ENCODE peak calls at places on chromosome 10, in eight cellular contexts. S is thoracic aorta, Q is aorta, V is prostate gland, A is SK-N-SH, H is K562, U is adrenal gland, B is kidney. R is an unnamed sample.

GRCh38 chr10:23095966-23096813 is 811 bp downstream of the MSRB2 start:
- DNase-seq in S (peak), Q (peak), V (peak), A (peak), H (peak), U (peak), B (peak), R (peak)

GRCh38 chr10:126839094-126839761 is 66.0 kb upstream of the DOCK1 start:
- DNase-seq in S (no peak), Q (no peak), V (peak), A (no peak), H (no peak), U (no peak), B (peak), R (no peak)

GRCh38 chr10:2529945-2530344 is 537.4 kb upstream of the PFKP start:
- DNase-seq in S (no peak), Q (no peak), V (no peak), A (peak), H (no peak), U (no peak), B (no peak), R (no peak)

GRCh38 chr10:100989088-100989487 is 1.7 kb downstream of the TWNK start:
- DNase-seq in S (no peak), Q (peak), V (no peak), A (no peak), H (no peak), U (no peak), B (peak), R (no peak)

GRCh38 chr10:114320249-114321116 is 81.4 kb downstream of the VWA2 start:
- DNase-seq in S (no peak), Q (no peak), V (peak), A (no peak), H (no peak), U (no peak), B (no peak), R (no peak)

GRCh38 chr10:44962870-44963738 is 3.5 kb downstream of the RASSF4 start:
- DNase-seq in S (no peak), Q (peak), V (no peak), A (no peak), H (no peak), U (peak), B (peak), R (no peak)

GRCh38 chr10:97784200-97784811 is 12.5 kb upstream of the SFRP5 start:
- DNase-seq in S (no peak), Q (no peak), V (no peak), A (no peak), H (no peak), U (no peak), B (peak), R (no peak)

GRCh38 chr10:89171996-89172395 is 35.1 kb downstream of the CH25H start:
- DNase-seq in S (no peak), Q (no peak), V (no peak), A (no peak), H (no peak), U (no peak), B (no peak), R (no peak)

GRCh38 chr10:13400196-13400965 is 52.3 kb upstream of the SEPHS1 start:
- DNase-seq in S (no peak), Q (no peak), V (no peak), A (no peak), H (no peak), U (no peak), B (no peak), R (no peak)

GRCh38 chr10:73824146-73824725 is 12.8 kb upstream of the NDST2 start:
- DNase-seq in S (no peak), Q (peak), V (no peak), A (no peak), H (no peak), U (no peak), B (no peak), R (no peak)

GRCh38 chr10:104045151-104046089 is 40.3 kb downstream of the COL17A1 start:
- DNase-seq in S (no peak), Q (peak), V (no peak), A (peak), H (peak), U (peak), B (no peak), R (peak)

GRCh38 chr10:48227213-48227612 is 47.3 kb downstream of the FRMPD2 start:
- DNase-seq in S (no peak), Q (no peak), V (no peak), A (no peak), H (no peak), U (no peak), B (no peak), R (no peak)

GRCh38 chr10:112988839-112989406 is 38.9 kb downstream of the TCF7L2 start:
- DNase-seq in S (no peak), Q (no peak), V (no peak), A (no peak), H (no peak), U (no peak), B (no peak), R (no peak)

GRCh38 chr10:89235073-89235798 is 16.3 kb downstream of the LIPA start:
- DNase-seq in S (no peak), Q (peak), V (no peak), A (no peak), H (no peak), U (peak), B (no peak), R (no peak)

GRCh38 chr10:73910401-73910763 is 550 bp upstream of the PLAU start:
- DNase-seq in S (no peak), Q (no peak), V (no peak), A (peak), H (peak), U (no peak), B (no peak), R (no peak)

GRCh38 chr10:131070856-131071255 is 240.7 kb downstream of the TCERG1L start:
- DNase-seq in S (no peak), Q (no peak), V (no peak), A (no peak), H (no peak), U (no peak), B (no peak), R (no peak)

GRCh38 chr10:97422921-97423420 is 3.0 kb upstream of the PGAM1 start:
- DNase-seq in S (no peak), Q (no peak), V (no peak), A (no peak), H (no peak), U (no peak), B (no peak), R (no peak)

GRCh38 chr10:106504536-106504935 is 660.0 kb downstream of the SORCS1 start:
- DNase-seq in S (no peak), Q (no peak), V (no peak), A (no peak), H (no peak), U (no peak), B (no peak), R (no peak)

GRCh38 chr10:2334542-2334941 is 597.2 kb upstream of the ADARB2 start:
- DNase-seq in S (no peak), Q (no peak), V (no peak), A (peak), H (no peak), U (no peak), B (no peak), R (no peak)

GRCh38 chr10:124071141-124071540 is 22.3 kb downstream of the CHST15 start:
- DNase-seq in S (no peak), Q (no peak), V (no peak), A (no peak), H (no peak), U (no peak), B (no peak), R (no peak)

GRCh38 chr10:128605180-128605579 is 479.0 kb upstream of the MKI67 start:
- DNase-seq in S (no peak), Q (no peak), V (no peak), A (no peak), H (no peak), U (no peak), B (no peak), R (no peak)

GRCh38 chr10:13885238-13885990 is 298.6 kb downstream of the PRPF18 start:
- DNase-seq in S (no peak), Q (no peak), V (no peak), A (no peak), H (no peak), U (no peak), B (no peak), R (no peak)

GRCh38 chr10:24209946-24210491 is 1.1 kb downstream of the KIAA1217 start:
- DNase-seq in S (no peak), Q (no peak), V (peak), A (peak), H (no peak), U (peak), B (peak), R (no peak)

GRCh38 chr10:71187600-71187999 is 24.8 kb upstream of the UNC5B start:
- DNase-seq in S (no peak), Q (no peak), V (no peak), A (no peak), H (no peak), U (peak), B (no peak), R (no peak)

GRCh38 chr10:18542832-18543231 is 108.6 kb downstream of the NSUN6 start:
- DNase-seq in S (no peak), Q (no peak), V (no peak), A (no peak), H (no peak), U (no peak), B (no peak), R (no peak)

GRCh38 chr10:130246113-130246512 is 109.9 kb downstream of the GLRX3 start:
- DNase-seq in S (no peak), Q (no peak), V (no peak), A (no peak), H (no peak), U (peak), B (no peak), R (no peak)

GRCh38 chr10:133182791-133183645 is 23.0 kb downstream of the KNDC1 start:
- DNase-seq in S (no peak), Q (no peak), V (no peak), A (no peak), H (no peak), U (no peak), B (peak), R (no peak)

GRCh38 chr10:73931767-73932624 is 21.1 kb downstream of the PLAU start:
- DNase-seq in S (no peak), Q (no peak), V (peak), A (no peak), H (peak), U (no peak), B (peak), R (no peak)

GRCh38 chr10:133273534-133274143 is 3.0 kb downstream of the ADAM8 start:
- DNase-seq in S (no peak), Q (no peak), V (no peak), A (no peak), H (no peak), U (no peak), B (peak), R (no peak)

GRCh38 chr10:74249865-74250264 is 98.8 kb downstream of the ADK start:
- DNase-seq in S (no peak), Q (no peak), V (no peak), A (no peak), H (no peak), U (no peak), B (no peak), R (no peak)

GRCh38 chr10:99915414-99915813 is 94.3 kb downstream of the DNMBP start:
- DNase-seq in S (no peak), Q (no peak), V (no peak), A (no peak), H (no peak), U (no peak), B (no peak), R (no peak)

GRCh38 chr10:125132331-125132730 is 28.0 kb downstream of the CTBP2 start:
- DNase-seq in S (no peak), Q (no peak), V (no peak), A (no peak), H (no peak), U (no peak), B (no peak), R (no peak)

GRCh38 chr10:33889371-33889770 is 554.9 kb upstream of the NRP1 start:
- DNase-seq in S (no peak), Q (no peak), V (no peak), A (no peak), H (no peak), U (no peak), B (no peak), R (no peak)

GRCh38 chr10:117132751-117133231 is 5.3 kb downstream of the VAX1 start:
- DNase-seq in S (no peak), Q (no peak), V (no peak), A (peak), H (no peak), U (no peak), B (no peak), R (no peak)

GRCh38 chr10:117133273-117134083 is 4.6 kb downstream of the VAX1 start:
- DNase-seq in S (no peak), Q (no peak), V (no peak), A (peak), H (no peak), U (no peak), B (no peak), R (no peak)

GRCh38 chr10:117135480-117136140 is 2.5 kb downstream of the VAX1 start:
- DNase-seq in S (no peak), Q (no peak), V (no peak), A (no peak), H (no peak), U (no peak), B (no peak), R (no peak)

GRCh38 chr10:117135026-117135372 is 3.1 kb downstream of the VAX1 start:
- DNase-seq in S (no peak), Q (no peak), V (no peak), A (no peak), H (no peak), U (no peak), B (no peak), R (no peak)

DNA sequence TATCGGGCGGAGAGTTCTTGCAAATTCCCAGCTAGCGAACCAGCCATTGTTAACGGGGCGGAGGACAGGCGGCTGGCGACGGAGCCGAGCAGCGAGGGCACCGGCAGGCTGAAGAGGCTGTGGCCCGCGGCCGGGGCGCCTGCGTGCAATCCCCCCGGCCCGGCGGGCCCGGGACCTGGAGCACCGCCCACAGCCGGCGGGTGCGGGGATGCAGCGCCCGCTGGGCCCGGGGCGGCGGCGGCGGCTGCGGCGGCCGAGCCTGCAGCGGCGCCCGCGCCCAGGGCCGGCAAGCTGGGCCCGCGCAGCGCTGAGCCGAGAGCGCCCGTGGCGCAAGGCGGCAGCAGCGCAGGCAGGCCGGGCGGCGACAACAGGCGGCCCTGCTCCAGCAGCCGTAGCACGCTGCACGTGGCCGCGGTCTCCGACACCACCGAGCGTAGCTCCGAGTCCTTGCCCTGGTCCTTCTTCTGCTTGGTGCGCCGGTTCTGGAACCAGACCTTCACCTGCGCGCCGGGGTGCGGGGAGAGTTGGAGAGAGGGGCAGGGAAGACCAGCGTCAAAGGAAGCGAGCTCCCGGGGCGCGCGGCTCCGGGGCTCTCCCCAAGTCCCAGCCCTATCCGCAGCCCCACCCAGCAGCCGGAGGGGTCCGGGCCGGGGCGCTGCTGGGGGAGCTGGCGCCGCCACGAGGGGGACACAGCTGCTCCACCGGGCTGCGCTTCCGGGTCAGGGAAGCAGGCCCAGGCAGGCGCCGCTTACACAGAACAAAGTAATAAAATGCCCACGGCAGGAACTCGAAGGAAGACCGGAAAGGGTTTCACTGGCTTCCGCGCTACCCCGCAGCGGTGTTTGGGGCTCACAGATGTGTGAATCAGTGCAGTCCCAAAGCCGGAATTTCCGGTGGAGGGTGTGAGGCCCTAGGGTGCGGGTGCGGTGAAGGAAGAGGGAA is 3.7 kb downstream of the VAX1 start:
- DNase-seq in S (no peak), Q (no peak), V (no peak), A (peak), H (no peak), U (no peak), B (no peak), R (no peak)
- H3K4me3 ChIP-seq in S (peak), Q (no peak), V (no peak), A (peak), H (no peak), U (no peak), B (no peak), R (no peak)

GRCh38 chr10:117461766-117462423 is 80.7 kb upstream of the EMX2 start:
- DNase-seq in S (peak), Q (peak), V (peak), A (no peak), H (no peak), U (peak), B (peak), R (peak)
- H3K27ac ChIP-seq in S (peak), Q (no peak), V (peak), A (no peak), H (no peak), U (no peak), B (no peak), R (peak)

DNA sequence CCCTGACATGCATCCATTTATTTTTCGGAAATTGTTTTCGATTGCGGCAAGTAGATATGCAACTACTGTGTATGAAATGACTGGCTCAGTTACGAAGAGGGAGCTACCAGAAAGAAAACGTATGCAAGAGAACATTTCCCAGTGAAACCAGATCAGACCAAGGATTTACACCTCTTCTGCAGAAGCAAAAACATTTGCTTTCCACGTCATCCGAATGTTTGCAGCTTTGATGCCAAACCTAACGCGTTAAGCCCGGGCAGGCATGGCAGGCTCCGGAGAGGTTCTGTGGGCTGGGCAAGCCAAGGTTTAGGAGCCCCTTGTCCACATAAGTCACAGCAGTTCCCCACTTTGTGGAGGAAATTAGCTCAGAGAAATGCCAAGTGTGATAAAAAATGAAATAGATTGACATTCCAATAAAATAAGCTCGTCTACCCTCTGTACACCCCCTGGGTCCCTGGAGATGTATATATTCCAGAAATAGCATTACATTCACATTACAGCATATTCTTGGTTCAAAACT is 81.3 kb downstream of the LYZL1 start:
- DNase-seq in S (no peak), Q (no peak), V (no peak), A (no peak), H (no peak), U (no peak), B (no peak), R (no peak)
- H3K4me3 ChIP-seq in S (peak), Q (no peak), V (no peak), A (no peak), H (no peak), U (no peak), B (no peak), R (no peak)

GRCh38 chr10:79148452-79149344 is 79.9 kb downstream of the ZMIZ1 start:
- DNase-seq in S (no peak), Q (peak), V (peak), A (peak), H (peak), U (peak), B (peak), R (peak)
- H3K27ac ChIP-seq in S (peak), Q (no peak), V (peak), A (peak), H (peak), U (peak), B (peak), R (peak)

DNA sequence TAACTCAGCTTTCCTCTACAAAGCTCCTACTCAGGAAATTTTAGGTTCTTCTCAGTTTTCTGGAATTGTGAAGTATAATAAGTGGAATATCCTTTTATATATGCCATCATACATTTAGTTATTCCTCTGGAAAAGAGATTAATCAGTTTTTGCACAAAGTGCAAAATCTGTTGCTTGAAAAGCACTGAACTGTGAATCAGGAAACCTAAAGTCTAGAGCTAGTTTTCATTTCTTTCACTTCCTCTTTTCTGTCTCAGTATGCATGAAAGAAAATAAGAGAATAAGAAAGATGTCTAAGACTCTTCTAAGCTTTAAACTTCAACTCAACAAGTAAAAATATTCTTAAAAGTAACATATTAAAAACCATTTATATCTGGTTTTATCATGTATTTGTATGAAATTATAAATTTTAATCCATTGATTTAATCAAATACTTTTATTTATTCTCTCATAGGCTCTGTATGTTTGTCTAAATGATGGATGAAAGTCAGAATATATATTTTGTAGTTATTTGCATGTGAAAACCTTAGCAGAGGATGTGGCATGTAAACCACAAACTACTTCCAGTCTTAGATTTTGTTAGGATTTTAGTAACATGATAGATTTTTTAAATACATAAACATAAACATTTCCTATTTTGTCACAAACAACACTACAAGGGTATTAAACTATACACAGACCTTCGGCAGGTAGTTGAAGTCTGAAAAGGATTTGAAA is 1073.0 kb downstream of the XPNPEP1 start:
- DNase-seq in S (no peak), Q (no peak), V (no peak), A (no peak), H (no peak), U (no peak), B (no peak), R (no peak)
- H3K4me3 ChIP-seq in S (no peak), Q (no peak), V (no peak), A (no peak), H (no peak), U (no peak), B (no peak), R (no peak)

R was measured in SJSA1.